ENCODE peak calls at places on chromosome 5, in five cellular contexts. W, J, Q, P and C are unnamed samples.

GRCh38 chr5:29800752-29801151 is 1392.7 kb upstream of the CDH6 start:
- DNase-seq in W (no peak), J (no peak), Q (no peak), P (no peak), C (no peak)

GRCh38 chr5:40904205-40904993 is 4.9 kb upstream of the C7 start:
- DNase-seq in W (peak; percentile 62), J (no peak), Q (peak; percentile 53), P (peak; percentile 1), C (no peak)

GRCh38 chr5:68021958-68022357 is 193.6 kb upstream of the PIK3R1 start:
- DNase-seq in W (no peak), J (no peak), Q (no peak), P (no peak), C (no peak)

GRCh38 chr5:42057254-42057690 is 132.2 kb downstream of the FBXO4 start:
- DNase-seq in W (peak; percentile 72), J (no peak), Q (no peak), P (no peak), C (no peak)

GRCh38 chr5:135214897-135215616 is 181.0 kb upstream of the PITX1 start:
- DNase-seq in W (no peak), J (peak; percentile 36), Q (no peak), P (no peak), C (peak; percentile 73)

GRCh38 chr5:177539411-177539810 is 15.0 kb downstream of the FAM193B start:
- DNase-seq in W (no peak), J (no peak), Q (no peak), P (no peak), C (no peak)

GRCh38 chr5:178349607-178350353 is 117.2 kb upstream of the PHYKPL start:
- DNase-seq in W (no peak), J (peak; percentile 43), Q (no peak), P (no peak), C (peak; percentile 53)

GRCh38 chr5:131163315-131164119 is 1.5 kb downstream of the HINT1 start:
- DNase-seq in W (no peak), J (no peak), Q (no peak), P (no peak), C (no peak)

GRCh38 chr5:180647465-180647864 is 1.9 kb downstream of the FLT4 start:
- DNase-seq in W (no peak), J (peak; percentile 50), Q (no peak), P (no peak), C (no peak)